ENCODE peak calls at places on chromosomes 5 and 9, in nine cellular contexts. G, Y, U, L, K, C, F, R and B are unnamed samples.

GRCh38 chr5:73438897-73439470 is 9.6 kb downstream of the FOXD1 start:
- DNase-seq in G (no peak), Y (no peak), U (no peak), L (no peak), K (no peak), C (no peak), F (no peak), R (no peak), B (no peak)

GRCh38 chr9:107733530-107733907 is 243.9 kb upstream of the KLF4 start:
- DNase-seq in G (no peak), Y (peak; percentile 47), U (no peak), L (no peak), K (peak; percentile 65), C (no peak), F (no peak), R (no peak), B (peak; percentile 33)

GRCh38 chr5:54643679-54644078 is 126.1 kb downstream of the SNX18 start:
- DNase-seq in G (no peak), Y (no peak), U (peak; percentile 50), L (peak; percentile 82), K (no peak), C (no peak), F (no peak), R (peak; percentile 59), B (no peak)

GRCh38 chr5:59367791-59368394 is 525.6 kb downstream of the PDE4D start:
- DNase-seq in G (no peak), Y (no peak), U (peak; percentile 81), L (peak; percentile 39), K (peak; percentile 82), C (peak; percentile 30), F (peak; percentile 74), R (peak; percentile 32), B (peak; percentile 79)

GRCh38 chr9:95649801-95650213 is 133.0 kb upstream of the PTCH1 start:
- DNase-seq in G (no peak), Y (no peak), U (no peak), L (no peak), K (no peak), C (no peak), F (no peak), R (no peak), B (no peak)

GRCh38 chr5:161058751-161059150 is 206.7 kb upstream of the ATP10B start:
- DNase-seq in G (no peak), Y (no peak), U (peak; percentile 50), L (no peak), K (no peak), C (no peak), F (no peak), R (no peak), B (no peak)

GRCh38 chr5:145661737-145662530 is 173.2 kb downstream of the PRELID2 start:
- DNase-seq in G (no peak), Y (no peak), U (peak; percentile 76), L (no peak), K (no peak), C (no peak), F (no peak), R (peak; percentile 85), B (no peak)

GRCh38 chr9:38183994-38184568 is 115.1 kb upstream of the SHB start:
- DNase-seq in G (no peak), Y (no peak), U (peak; percentile 35), L (no peak), K (no peak), C (no peak), F (no peak), R (no peak), B (no peak)

GRCh38 chr5:54769746-54770145 is 215.6 kb downstream of the ESM1 start:
- DNase-seq in G (no peak), Y (no peak), U (no peak), L (no peak), K (no peak), C (no peak), F (no peak), R (no peak), B (no peak)

GRCh38 chr5:177336112-177336511 is 15.4 kb downstream of the LMAN2 start:
- DNase-seq in G (no peak), Y (peak; percentile 12), U (no peak), L (no peak), K (no peak), C (no peak), F (peak; percentile 35), R (no peak), B (no peak)

GRCh38 chr9:132589148-132590036 is 7.0 kb downstream of the BARHL1 start:
- DNase-seq in G (no peak), Y (no peak), U (no peak), L (no peak), K (no peak), C (no peak), F (no peak), R (no peak), B (no peak)

GRCh38 chr5:157471709-157472108 is 11.7 kb downstream of the NIPAL4 start:
- DNase-seq in G (no peak), Y (no peak), U (peak; percentile 31), L (peak; percentile 32), K (peak; percentile 46), C (peak; percentile 50), F (no peak), R (no peak), B (no peak)

GRCh38 chr5:89473196-89473595 is 590.2 kb upstream of the MEF2C start:
- DNase-seq in G (no peak), Y (no peak), U (no peak), L (no peak), K (no peak), C (no peak), F (no peak), R (no peak), B (no peak)

GRCh38 chr5:146040559-146040958 is 64.8 kb downstream of the PLAC8L1 start:
- DNase-seq in G (no peak), Y (no peak), U (no peak), L (no peak), K (no peak), C (no peak), F (no peak), R (no peak), B (no peak)

GRCh38 chr9:111482656-111483418 is 1.3 kb downstream of the ECPAS start:
- DNase-seq in G (peak; percentile 95), Y (peak; percentile 31), U (peak; percentile 35), L (peak; percentile 43), K (peak; percentile 75), C (peak; percentile 72), F (peak; percentile 85), R (peak; percentile 42), B (peak; percentile 52)

GRCh38 chr5:87394407-87394806 is 18.3 kb downstream of the CCNH start:
- DNase-seq in G (no peak), Y (no peak), U (no peak), L (peak; percentile 49), K (no peak), C (no peak), F (no peak), R (peak; percentile 65), B (no peak)

GRCh38 chr9:126303488-126303887 is 23.1 kb upstream of the MVB12B start:
- DNase-seq in G (no peak), Y (no peak), U (no peak), L (no peak), K (no peak), C (peak; percentile 37), F (no peak), R (no peak), B (no peak)

GRCh38 chr9:115591584-115591984 is 473.6 kb upstream of the TNC start:
- DNase-seq in G (no peak), Y (peak; percentile 87), U (peak; percentile 82), L (peak; percentile 99), K (peak; percentile 75), C (peak; percentile 39), F (peak; percentile 80), R (peak; percentile 99), B (peak; percentile 16)

GRCh38 chr9:133710661-133711427 is 27.3 kb downstream of the SARDH start:
- DNase-seq in G (no peak), Y (no peak), U (no peak), L (no peak), K (no peak), C (no peak), F (no peak), R (no peak), B (no peak)

GRCh38 chr9:101455656-101456235 is 20.2 kb upstream of the ALDOB start:
- DNase-seq in G (no peak), Y (no peak), U (no peak), L (no peak), K (no peak), C (no peak), F (no peak), R (no peak), B (no peak)

GRCh38 chr9:32180597-32180996 is 203.8 kb upstream of the ACO1 start:
- DNase-seq in G (no peak), Y (no peak), U (no peak), L (no peak), K (no peak), C (no peak), F (no peak), R (no peak), B (no peak)

GRCh38 chr5:14399054-14399657 is 182.4 kb upstream of the OTULINL start:
- DNase-seq in G (no peak), Y (peak; percentile 62), U (peak; percentile 74), L (peak; percentile 54), K (peak; percentile 60), C (peak; percentile 50), F (no peak), R (no peak), B (peak; percentile 59)

GRCh38 chr5:94901071-94901979 is 282.9 kb downstream of the SLF1 start:
- DNase-seq in G (no peak), Y (no peak), U (no peak), L (peak; percentile 33), K (no peak), C (no peak), F (no peak), R (no peak), B (no peak)